ENCODE peak calls at places on chromosomes 3 and 15, in five cellular contexts. O is CD8-positive, alpha-beta T cell; S is GM23248; Y is left ventricle myocardium inferior; B is tibial nerve. A is an unnamed sample.

GRCh38 chr3:39288300-39288808 is 8.5 kb upstream of the CX3CR1 start:
- DNase-seq in O (peak; percentile 78), S (peak; percentile 80), Y (peak; percentile 66), B (peak; percentile 41), A (peak; percentile 79)

GRCh38 chr3:146375214-146375613 is 94.1 kb downstream of the PLSCR2 start:
- DNase-seq in O (no peak), S (peak; percentile 27), Y (no peak), B (no peak), A (no peak)

GRCh38 chr3:377158-377561 is 180.6 kb downstream of the CHL1 start:
- DNase-seq in O (no peak), S (peak; percentile 48), Y (no peak), B (no peak), A (peak; percentile 22)

GRCh38 chr15:48823237-48823636 is 12.4 kb upstream of the CEP152 start:
- DNase-seq in O (no peak), S (peak; percentile 42), Y (no peak), B (no peak), A (peak; percentile 40)

GRCh38 chr3:190497809-190498208 is 16.1 kb upstream of the IL1RAP start:
- DNase-seq in O (no peak), S (no peak), Y (peak; percentile 16), B (no peak), A (no peak)

GRCh38 chr3:10888523-10889081 is 72.6 kb downstream of the SLC6A11 start:
- DNase-seq in O (no peak), S (no peak), Y (no peak), B (no peak), A (no peak)

GRCh38 chr3:112308151-112308911 is 14.3 kb upstream of the SLC9C1 start:
- DNase-seq in O (no peak), S (peak; percentile 38), Y (no peak), B (no peak), A (peak; percentile 41)

GRCh38 chr3:115381573-115381912 is 234.5 kb upstream of the ZBTB20 start:
- DNase-seq in O (no peak), S (peak; percentile 15), Y (peak; percentile 69), B (no peak), A (no peak)

GRCh38 chr15:80309769-80310384 is 57.9 kb upstream of the CTXND1 start:
- DNase-seq in O (no peak), S (peak; percentile 69), Y (no peak), B (no peak), A (peak; percentile 52)

GRCh38 chr3:37935290-37935668 is 55.3 kb upstream of the VILL start:
- DNase-seq in O (no peak), S (peak; percentile 50), Y (no peak), B (no peak), A (no peak)

GRCh38 chr3:43870844-43871626 is 180.3 kb downstream of the ABHD5 start:
- DNase-seq in O (no peak), S (no peak), Y (no peak), B (no peak), A (no peak)

GRCh38 chr3:155232605-155233004 is 60.9 kb downstream of the STRIT1 start:
- DNase-seq in O (no peak), S (peak; percentile 95), Y (peak; percentile 59), B (peak; percentile 56), A (no peak)

GRCh38 chr3:35908366-35909232 is 269.3 kb downstream of the ARPP21 start:
- DNase-seq in O (peak; percentile 21), S (peak; percentile 61), Y (peak; percentile 27), B (peak; percentile 34), A (peak; percentile 34)

GRCh38 chr3:61806810-61807209 is 245.4 kb downstream of the PTPRG start:
- DNase-seq in O (no peak), S (no peak), Y (no peak), B (no peak), A (no peak)

GRCh38 chr15:90868261-90868689 is at the start of gene FURIN:
- DNase-seq in O (no peak), S (no peak), Y (no peak), B (no peak), A (no peak)

GRCh38 chr15:90866800-90867199 is 1.6 kb upstream of the FURIN start:
- DNase-seq in O (no peak), S (no peak), Y (no peak), B (no peak), A (no peak)

GRCh38 chr15:90865702-90866101 is 2.7 kb upstream of the FURIN start:
- DNase-seq in O (no peak), S (no peak), Y (no peak), B (no peak), A (no peak)

GRCh38 chr15:90864507-90864906 is 3.9 kb upstream of the FURIN start:
- DNase-seq in O (no peak), S (no peak), Y (no peak), B (no peak), A (no peak)

GRCh38 chr15:90866161-90866715 is 2.1 kb upstream of the FURIN start:
- DNase-seq in O (no peak), S (no peak), Y (no peak), B (no peak), A (no peak)
- H3K4me1 ChIP-seq in O (peaks cover 22% of the 10 kb centered on the region), S (peaks cover 31% of the 10 kb centered on the region), Y (peaks cover 49% of the 10 kb centered on the region), B (no peaks in the 10 kb centered on the region), A (peaks cover 27% of the 10 kb centered on the region)

DNA sequence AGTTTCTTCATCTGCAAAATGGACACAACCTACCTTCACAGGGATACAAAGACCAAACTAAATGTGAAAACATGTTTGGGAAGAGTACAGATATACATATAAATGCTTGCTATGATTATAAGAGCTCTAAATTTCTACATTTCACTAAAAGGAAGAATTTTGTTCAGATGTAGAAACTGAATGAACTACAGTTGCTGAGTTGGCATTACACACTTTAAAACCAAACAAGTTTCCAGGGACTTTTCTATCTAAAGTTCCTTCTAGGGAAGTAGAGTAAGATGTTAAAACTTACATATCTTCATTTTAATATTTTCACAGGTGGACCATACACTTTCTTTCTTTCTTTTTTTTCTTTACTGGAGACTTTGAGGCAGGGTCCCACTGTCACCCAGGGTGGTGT is 4.6 kb downstream of the AAGAB start:
- DNase-seq in O (no peak), S (no peak), Y (no peak), B (no peak), A (no peak)
- H3K4me1 ChIP-seq in O (peaks cover 13% of the 10 kb centered on the region), S (peaks cover 31% of the 10 kb centered on the region), Y (peaks cover 24% of the 10 kb centered on the region), B (no peaks in the 10 kb centered on the region), A (peaks cover 15% of the 10 kb centered on the region)

DNA sequence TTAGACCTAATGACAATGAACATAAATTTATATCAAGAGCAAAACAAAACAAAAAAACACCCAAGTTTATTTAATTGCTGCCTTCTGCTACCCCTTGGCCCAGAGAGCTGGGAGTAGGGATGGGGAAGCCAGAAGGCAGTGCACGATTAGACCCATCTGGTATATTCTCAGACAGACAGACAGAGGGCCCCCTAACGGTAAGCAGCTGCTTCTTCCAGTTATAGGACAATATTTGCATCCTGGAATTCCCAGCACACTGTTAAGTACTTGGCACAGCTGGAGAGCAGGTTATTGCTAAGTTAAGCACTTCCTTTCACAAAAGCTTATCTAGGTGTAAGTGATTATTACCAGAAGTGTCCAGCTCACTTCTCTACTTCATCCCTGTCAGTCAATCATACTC is 39.3 kb downstream of the C2CD4B start:
- DNase-seq in O (no peak), S (peak; percentile 58), Y (no peak), B (no peak), A (peak; percentile 66)
- H3K4me1 ChIP-seq in O (peaks cover 13% of the 10 kb centered on the region), S (peaks cover 4% of the 10 kb centered on the region), Y (peaks cover 11% of the 10 kb centered on the region), B (no peaks in the 10 kb centered on the region), A (no peaks in the 10 kb centered on the region)

GRCh38 chr15:57302640-57303257 is 73.6 kb upstream of the CGNL1 start:
- DNase-seq in O (no peak), S (no peak), Y (no peak), B (no peak), A (no peak)

GRCh38 chr15:57307527-57308193 is 68.6 kb upstream of the CGNL1 start:
- DNase-seq in O (no peak), S (no peak), Y (no peak), B (no peak), A (no peak)

GRCh38 chr15:57306305-57306943 is 69.9 kb upstream of the CGNL1 start:
- DNase-seq in O (peak; percentile 75), S (peak; percentile 86), Y (peak; percentile 89), B (peak; percentile 91), A (peak; percentile 96)

GRCh38 chr15:57306944-57307411 is 69.3 kb upstream of the CGNL1 start:
- DNase-seq in O (no peak), S (no peak), Y (no peak), B (no peak), A (no peak)

GRCh38 chr15:57305009-57305408 is 71.3 kb upstream of the CGNL1 start:
- DNase-seq in O (no peak), S (no peak), Y (no peak), B (no peak), A (no peak)
- H3K4me1 ChIP-seq in O (no peaks in the 10 kb centered on the region), S (no peaks in the 10 kb centered on the region), Y (peaks cover 17% of the 10 kb centered on the region), B (no peaks in the 10 kb centered on the region), A (peaks cover 9% of the 10 kb centered on the region)

GRCh38 chr3:158737410-158737809 is 5.2 kb upstream of the RARRES1 start:
- DNase-seq in O (no peak), S (no peak), Y (no peak), B (no peak), A (no peak)

GRCh38 chr3:158738653-158739052 is 6.4 kb upstream of the RARRES1 start:
- DNase-seq in O (no peak), S (no peak), Y (no peak), B (no peak), A (no peak)

GRCh38 chr3:158739661-158740060 is 7.4 kb upstream of the RARRES1 start:
- DNase-seq in O (no peak), S (no peak), Y (no peak), B (no peak), A (no peak)

GRCh38 chr3:158739078-158739477 is 6.8 kb upstream of the RARRES1 start:
- DNase-seq in O (no peak), S (no peak), Y (no peak), B (no peak), A (no peak)

DNA sequence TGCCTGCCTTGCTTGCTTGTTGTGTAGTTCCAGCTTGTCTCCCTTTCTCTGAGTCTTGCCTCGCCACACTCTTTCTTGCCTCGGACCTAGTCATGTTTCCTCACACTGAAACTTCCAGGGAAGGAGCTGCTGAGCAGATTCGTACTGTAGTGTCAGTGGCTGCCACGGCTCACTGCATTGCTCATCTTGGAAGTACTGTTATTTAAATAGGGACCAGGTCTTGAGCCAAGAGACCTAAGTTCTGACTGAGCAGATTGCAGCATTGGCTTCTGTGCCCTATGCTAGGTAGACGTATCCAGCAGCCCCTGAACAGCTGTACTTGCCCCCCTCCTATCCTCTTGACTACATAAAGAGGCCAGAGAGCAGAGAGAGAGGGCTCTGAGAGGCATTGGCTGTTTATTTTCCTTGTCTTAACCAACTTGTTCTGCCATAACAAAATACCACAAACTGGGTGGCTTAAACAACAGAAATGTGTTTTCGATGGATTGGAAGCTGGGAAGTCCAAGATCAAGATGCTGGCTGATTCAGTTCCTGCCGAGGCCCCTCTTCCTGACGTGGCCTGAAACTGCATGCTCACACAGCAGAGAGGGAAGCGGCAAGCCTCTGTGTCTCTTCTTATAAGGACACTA is 5.8 kb upstream of the RARRES1 start:
- DNase-seq in O (no peak), S (no peak), Y (no peak), B (no peak), A (no peak)
- H3K4me1 ChIP-seq in O (peaks cover 6% of the 10 kb centered on the region), S (no peaks in the 10 kb centered on the region), Y (no peaks in the 10 kb centered on the region), B (no peaks in the 10 kb centered on the region), A (no peaks in the 10 kb centered on the region)

DNA sequence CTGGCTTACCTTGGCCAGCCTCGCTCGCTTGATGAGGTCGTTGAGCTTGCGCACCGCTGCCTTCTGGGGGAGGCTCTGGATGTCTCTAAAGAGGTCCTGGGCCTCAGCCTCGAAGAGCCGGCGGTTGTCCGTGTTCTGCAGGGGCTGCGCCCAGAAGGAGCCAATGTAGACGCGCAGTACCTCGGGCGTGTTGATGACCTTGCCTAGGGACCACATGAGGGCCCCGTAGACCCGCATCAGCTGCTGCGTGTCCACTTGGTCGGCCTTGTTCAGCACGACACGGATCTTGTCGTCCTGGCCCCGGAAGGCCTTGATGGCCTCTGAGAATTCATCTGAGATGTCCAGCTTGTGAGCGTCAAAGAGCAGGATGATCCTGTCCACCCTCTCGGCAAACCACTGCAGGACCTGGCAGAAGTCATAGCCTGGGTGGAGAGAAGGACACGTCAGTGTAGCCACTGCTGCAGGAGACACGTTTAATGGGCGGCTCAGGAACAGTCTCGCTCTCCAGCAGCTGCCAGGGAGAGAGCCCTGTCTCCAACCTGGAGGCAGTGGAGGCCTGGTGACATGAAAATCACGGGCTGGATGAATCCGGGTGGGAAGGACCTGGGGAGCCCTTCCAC is 25.5 kb upstream of the SPTBN5 start:
- DNase-seq in O (no peak), S (no peak), Y (no peak), B (no peak), A (no peak)
- H3K4me1 ChIP-seq in O (no peaks in the 10 kb centered on the region), S (peaks cover 7% of the 10 kb centered on the region), Y (peaks cover 100% of the 10 kb centered on the region), B (no peaks in the 10 kb centered on the region), A (no peaks in the 10 kb centered on the region)

A was measured in HAP-1.